ENCODE peak calls at places on chromosomes 2 and 18, in eight cellular contexts. One of them, this sample, is unnamed.

GRCh38 chr2:59150430-59150829 is 909.3 kb upstream of the FANCL start:
- DNase-seq in uterus: no peak
- DNase-seq in colonic mucosa: no peak
- DNase-seq in esophagus squamous epithelium: no peak
- DNase-seq in A549: no peak
- DNase-seq in cardiac fibroblast: no peak
- DNase-seq in astrocyte: no peak
- DNase-seq in fibroblast of mammary gland: no peak
- DNase-seq in this sample: peak

GRCh38 chr18:29681578-29681977 is 1361.0 kb downstream of the DSC3 start:
- DNase-seq in astrocyte: no peak
- DNase-seq in fibroblast of mammary gland: no peak
- DNase-seq in A549: no peak
- DNase-seq in esophagus squamous epithelium: no peak
- DNase-seq in cardiac fibroblast: no peak
- DNase-seq in uterus: no peak
- DNase-seq in colonic mucosa: no peak
- DNase-seq in this sample: no peak

GRCh38 chr2:17470855-17471641 is 47.2 kb downstream of the RAD51AP2 start:
- DNase-seq in astrocyte: peak
- DNase-seq in cardiac fibroblast: peak
- DNase-seq in uterus: no peak
- DNase-seq in A549: peak
- DNase-seq in esophagus squamous epithelium: no peak
- DNase-seq in fibroblast of mammary gland: peak
- DNase-seq in colonic mucosa: no peak
- DNase-seq in this sample: peak

GRCh38 chr2:3102081-3102914 is 275.3 kb downstream of the EIPR1 start:
- DNase-seq in cardiac fibroblast: no peak
- DNase-seq in A549: no peak
- DNase-seq in astrocyte: no peak
- DNase-seq in colonic mucosa: no peak
- DNase-seq in esophagus squamous epithelium: no peak
- DNase-seq in uterus: no peak
- DNase-seq in fibroblast of mammary gland: no peak
- DNase-seq in this sample: no peak

GRCh38 chr2:86105969-86106945 is at the start of gene PTCD3:
- DNase-seq in colonic mucosa: peak
- DNase-seq in A549: peak
- DNase-seq in cardiac fibroblast: peak
- DNase-seq in astrocyte: peak
- DNase-seq in esophagus squamous epithelium: peak
- DNase-seq in uterus: peak
- DNase-seq in fibroblast of mammary gland: peak
- DNase-seq in this sample: peak

GRCh38 chr2:37675006-37675405 is 3.6 kb upstream of the CDC42EP3 start:
- DNase-seq in colonic mucosa: no peak
- DNase-seq in uterus: no peak
- DNase-seq in cardiac fibroblast: no peak
- DNase-seq in A549: no peak
- DNase-seq in fibroblast of mammary gland: no peak
- DNase-seq in astrocyte: no peak
- DNase-seq in esophagus squamous epithelium: no peak
- DNase-seq in this sample: no peak

GRCh38 chr2:36912692-36913091 is 53.6 kb downstream of the STRN start:
- DNase-seq in fibroblast of mammary gland: peak
- DNase-seq in colonic mucosa: no peak
- DNase-seq in cardiac fibroblast: no peak
- DNase-seq in astrocyte: peak
- DNase-seq in esophagus squamous epithelium: no peak
- DNase-seq in uterus: no peak
- DNase-seq in A549: no peak
- DNase-seq in this sample: peak

GRCh38 chr2:88639865-88640264 is 12.6 kb upstream of the EIF2AK3 start:
- DNase-seq in A549: no peak
- DNase-seq in fibroblast of mammary gland: no peak
- DNase-seq in colonic mucosa: no peak
- DNase-seq in esophagus squamous epithelium: no peak
- DNase-seq in uterus: no peak
- DNase-seq in cardiac fibroblast: no peak
- DNase-seq in astrocyte: no peak
- DNase-seq in this sample: no peak

GRCh38 chr18:75223687-75224347 is 13.2 kb downstream of the TSHZ1 start:
- DNase-seq in colonic mucosa: no peak
- DNase-seq in esophagus squamous epithelium: no peak
- DNase-seq in cardiac fibroblast: no peak
- DNase-seq in A549: no peak
- DNase-seq in uterus: no peak
- DNase-seq in fibroblast of mammary gland: peak
- DNase-seq in astrocyte: peak
- DNase-seq in this sample: no peak

GRCh38 chr2:42639340-42640077 is 71.1 kb downstream of the MTA3 start:
- DNase-seq in astrocyte: no peak
- DNase-seq in A549: no peak
- DNase-seq in colonic mucosa: no peak
- DNase-seq in cardiac fibroblast: no peak
- DNase-seq in fibroblast of mammary gland: no peak
- DNase-seq in esophagus squamous epithelium: no peak
- DNase-seq in uterus: no peak
- DNase-seq in this sample: no peak

GRCh38 chr2:240021488-240022104 is 3.5 kb downstream of the NDUFA10 start:
- DNase-seq in A549: peak
- DNase-seq in colonic mucosa: peak
- DNase-seq in cardiac fibroblast: peak
- DNase-seq in fibroblast of mammary gland: peak
- DNase-seq in esophagus squamous epithelium: no peak
- DNase-seq in uterus: peak
- DNase-seq in astrocyte: peak
- DNase-seq in this sample: peak

GRCh38 chr2:71670430-71670795 is 217.1 kb downstream of the DYSF start:
- DNase-seq in fibroblast of mammary gland: no peak
- DNase-seq in uterus: no peak
- DNase-seq in colonic mucosa: no peak
- DNase-seq in A549: no peak
- DNase-seq in esophagus squamous epithelium: no peak
- DNase-seq in cardiac fibroblast: no peak
- DNase-seq in astrocyte: no peak
- DNase-seq in this sample: no peak

GRCh38 chr2:232286011-232286868 is 92.3 kb upstream of the ALPP start:
- DNase-seq in fibroblast of mammary gland: no peak
- DNase-seq in colonic mucosa: no peak
- DNase-seq in A549: no peak
- DNase-seq in astrocyte: no peak
- DNase-seq in esophagus squamous epithelium: no peak
- DNase-seq in cardiac fibroblast: no peak
- DNase-seq in uterus: no peak
- DNase-seq in this sample: peak

GRCh38 chr2:2873450-2873811 is 504.2 kb downstream of the EIPR1 start:
- DNase-seq in uterus: no peak
- DNase-seq in esophagus squamous epithelium: no peak
- DNase-seq in A549: no peak
- DNase-seq in fibroblast of mammary gland: no peak
- DNase-seq in colonic mucosa: no peak
- DNase-seq in astrocyte: no peak
- DNase-seq in cardiac fibroblast: no peak
- DNase-seq in this sample: no peak

GRCh38 chr2:39631256-39631655 is 34.5 kb upstream of the TMEM178A start:
- DNase-seq in A549: no peak
- DNase-seq in uterus: no peak
- DNase-seq in esophagus squamous epithelium: no peak
- DNase-seq in cardiac fibroblast: no peak
- DNase-seq in colonic mucosa: no peak
- DNase-seq in fibroblast of mammary gland: no peak
- DNase-seq in astrocyte: peak
- DNase-seq in this sample: no peak

GRCh38 chr2:150570712-150571111 is 83.2 kb upstream of the RND3 start:
- DNase-seq in uterus: no peak
- DNase-seq in A549: peak
- DNase-seq in colonic mucosa: no peak
- DNase-seq in fibroblast of mammary gland: peak
- DNase-seq in astrocyte: peak
- DNase-seq in cardiac fibroblast: peak
- DNase-seq in esophagus squamous epithelium: no peak
- DNase-seq in this sample: peak

GRCh38 chr18:70490008-70490933 is 201.4 kb downstream of the SOCS6 start:
- DNase-seq in fibroblast of mammary gland: peak
- DNase-seq in cardiac fibroblast: peak
- DNase-seq in colonic mucosa: peak
- DNase-seq in astrocyte: peak
- DNase-seq in A549: no peak
- DNase-seq in esophagus squamous epithelium: no peak
- DNase-seq in uterus: no peak
- DNase-seq in this sample: peak
- H3K4me3 ChIP-seq in fibroblast of mammary gland: peak
- H3K4me3 ChIP-seq in cardiac fibroblast: peak
- H3K4me3 ChIP-seq in colonic mucosa: no peak
- H3K4me3 ChIP-seq in astrocyte: peak
- H3K4me3 ChIP-seq in A549: no peak
- H3K4me3 ChIP-seq in esophagus squamous epithelium: no peak
- H3K4me3 ChIP-seq in uterus: no peak
- H3K4me3 ChIP-seq in this sample: peak

GRCh38 chr18:59696311-59697235 is 650 bp downstream of the CCBE1 start:
- DNase-seq in esophagus squamous epithelium: no peak
- DNase-seq in cardiac fibroblast: peak
- DNase-seq in A549: no peak
- DNase-seq in fibroblast of mammary gland: peak
- DNase-seq in uterus: peak
- DNase-seq in colonic mucosa: no peak
- DNase-seq in astrocyte: peak
- DNase-seq in this sample: peak

GRCh38 chr18:59695551-59695950 is 1.7 kb downstream of the CCBE1 start:
- DNase-seq in esophagus squamous epithelium: no peak
- DNase-seq in uterus: no peak
- DNase-seq in astrocyte: no peak
- DNase-seq in cardiac fibroblast: no peak
- DNase-seq in colonic mucosa: no peak
- DNase-seq in fibroblast of mammary gland: no peak
- DNase-seq in A549: no peak
- DNase-seq in this sample: no peak

GRCh38 chr18:59699750-59700534 is 2.7 kb upstream of the CCBE1 start:
- DNase-seq in astrocyte: no peak
- DNase-seq in colonic mucosa: no peak
- DNase-seq in fibroblast of mammary gland: no peak
- DNase-seq in A549: no peak
- DNase-seq in esophagus squamous epithelium: no peak
- DNase-seq in uterus: no peak
- DNase-seq in cardiac fibroblast: no peak
- DNase-seq in this sample: no peak

GRCh38 chr18:59699061-59699460 is 1.8 kb upstream of the CCBE1 start:
- DNase-seq in A549: no peak
- DNase-seq in uterus: no peak
- DNase-seq in astrocyte: no peak
- DNase-seq in cardiac fibroblast: no peak
- DNase-seq in fibroblast of mammary gland: peak
- DNase-seq in esophagus squamous epithelium: no peak
- DNase-seq in colonic mucosa: no peak
- DNase-seq in this sample: no peak

GRCh38 chr18:59697236-59697932 is at the start of gene CCBE1:
- DNase-seq in A549: peak
- DNase-seq in astrocyte: peak
- DNase-seq in esophagus squamous epithelium: no peak
- DNase-seq in uterus: peak
- DNase-seq in cardiac fibroblast: peak
- DNase-seq in colonic mucosa: peak
- DNase-seq in fibroblast of mammary gland: peak
- DNase-seq in this sample: peak
- TF ChIP-seq CTCF in A549: peak
- TF ChIP-seq CTCF in astrocyte: peak
- TF ChIP-seq CTCF in esophagus squamous epithelium: peak
- TF ChIP-seq CTCF in uterus: peak
- TF ChIP-seq CTCF in cardiac fibroblast: peak
- TF ChIP-seq CTCF in colonic mucosa: peak
- TF ChIP-seq CTCF in fibroblast of mammary gland: peak
- TF ChIP-seq CTCF in this sample: peak

GRCh38 chr2:25517701-25518100 is 155.7 kb downstream of the DTNB start:
- DNase-seq in A549: no peak
- DNase-seq in esophagus squamous epithelium: no peak
- DNase-seq in astrocyte: no peak
- DNase-seq in cardiac fibroblast: no peak
- DNase-seq in colonic mucosa: no peak
- DNase-seq in uterus: no peak
- DNase-seq in fibroblast of mammary gland: no peak
- DNase-seq in this sample: no peak

GRCh38 chr2:25521126-25521525 is 152.3 kb downstream of the DTNB start:
- DNase-seq in fibroblast of mammary gland: peak
- DNase-seq in esophagus squamous epithelium: no peak
- DNase-seq in uterus: no peak
- DNase-seq in colonic mucosa: no peak
- DNase-seq in A549: no peak
- DNase-seq in cardiac fibroblast: no peak
- DNase-seq in astrocyte: no peak
- DNase-seq in this sample: peak

GRCh38 chr2:25523060-25523459 is 150.3 kb downstream of the DTNB start:
- DNase-seq in colonic mucosa: no peak
- DNase-seq in astrocyte: no peak
- DNase-seq in fibroblast of mammary gland: no peak
- DNase-seq in uterus: no peak
- DNase-seq in A549: no peak
- DNase-seq in cardiac fibroblast: no peak
- DNase-seq in esophagus squamous epithelium: no peak
- DNase-seq in this sample: no peak

GRCh38 chr2:25524507-25524906 is 148.9 kb downstream of the DTNB start:
- DNase-seq in astrocyte: no peak
- DNase-seq in fibroblast of mammary gland: no peak
- DNase-seq in colonic mucosa: no peak
- DNase-seq in cardiac fibroblast: no peak
- DNase-seq in uterus: no peak
- DNase-seq in A549: no peak
- DNase-seq in esophagus squamous epithelium: no peak
- DNase-seq in this sample: no peak

GRCh38 chr2:25521665-25522387 is 151.6 kb downstream of the DTNB start:
- DNase-seq in A549: peak
- DNase-seq in esophagus squamous epithelium: no peak
- DNase-seq in cardiac fibroblast: peak
- DNase-seq in colonic mucosa: peak
- DNase-seq in astrocyte: peak
- DNase-seq in uterus: no peak
- DNase-seq in fibroblast of mammary gland: peak
- DNase-seq in this sample: peak
- H3K4me3 ChIP-seq in A549: no peak
- H3K4me3 ChIP-seq in esophagus squamous epithelium: no peak
- H3K4me3 ChIP-seq in cardiac fibroblast: peak
- H3K4me3 ChIP-seq in colonic mucosa: peak
- H3K4me3 ChIP-seq in astrocyte: peak
- H3K4me3 ChIP-seq in uterus: peak
- H3K4me3 ChIP-seq in fibroblast of mammary gland: peak
- H3K4me3 ChIP-seq in this sample: peak

GRCh38 chr2:224058048-224058775 is 19.1 kb upstream of the SERPINE2 start:
- DNase-seq in astrocyte: no peak
- DNase-seq in fibroblast of mammary gland: no peak
- DNase-seq in A549: no peak
- DNase-seq in esophagus squamous epithelium: no peak
- DNase-seq in colonic mucosa: no peak
- DNase-seq in cardiac fibroblast: no peak
- DNase-seq in uterus: no peak
- DNase-seq in this sample: no peak
- TF ChIP-seq CTCF in astrocyte: no peak
- TF ChIP-seq CTCF in fibroblast of mammary gland: no peak
- TF ChIP-seq CTCF in A549: no peak
- TF ChIP-seq CTCF in esophagus squamous epithelium: no peak
- TF ChIP-seq CTCF in colonic mucosa: no peak
- TF ChIP-seq CTCF in cardiac fibroblast: peak
- TF ChIP-seq CTCF in uterus: no peak
- TF ChIP-seq CTCF in this sample: peak